ENCODE peak calls at places on chromosome 10, in seven cellular contexts. One of them, this sample, is unnamed.

GRCh38 chr10:45627412-45628048 is 45.0 kb downstream of the ZFAND4 start:
- DNase-seq in HCT116: no peak
- DNase-seq in H1: no peak
- DNase-seq in HepG2: no peak
- DNase-seq in GM12878: no peak
- DNase-seq in SK-N-SH: no peak
- DNase-seq in K562: no peak
- DNase-seq in this sample: no peak

GRCh38 chr10:58044072-58044471 is 223.6 kb downstream of the IPMK start:
- DNase-seq in HCT116: no peak
- DNase-seq in H1: no peak
- DNase-seq in HepG2: no peak
- DNase-seq in GM12878: no peak
- DNase-seq in SK-N-SH: no peak
- DNase-seq in K562: no peak
- DNase-seq in this sample: no peak

GRCh38 chr10:110241841-110242240 is 34.4 kb downstream of the MXI1 start:
- DNase-seq in HCT116: no peak
- DNase-seq in H1: no peak
- DNase-seq in HepG2: no peak
- DNase-seq in GM12878: no peak
- DNase-seq in SK-N-SH: no peak
- DNase-seq in K562: no peak
- DNase-seq in this sample: no peak

GRCh38 chr10:59470570-59470969 is 108.2 kb upstream of the FAM13C start:
- DNase-seq in HCT116: no peak
- DNase-seq in H1: peak
- DNase-seq in HepG2: no peak
- DNase-seq in GM12878: no peak
- DNase-seq in SK-N-SH: no peak
- DNase-seq in K562: no peak
- DNase-seq in this sample: no peak

GRCh38 chr10:4763960-4764428 is 62.0 kb upstream of the AKR1E2 start:
- DNase-seq in HCT116: no peak
- DNase-seq in H1: no peak
- DNase-seq in HepG2: no peak
- DNase-seq in GM12878: no peak
- DNase-seq in SK-N-SH: no peak
- DNase-seq in K562: no peak
- DNase-seq in this sample: no peak

GRCh38 chr10:95500097-95500496 is 61.1 kb downstream of the SORBS1 start:
- DNase-seq in HCT116: no peak
- DNase-seq in H1: no peak
- DNase-seq in HepG2: no peak
- DNase-seq in GM12878: no peak
- DNase-seq in SK-N-SH: no peak
- DNase-seq in K562: no peak
- DNase-seq in this sample: no peak

GRCh38 chr10:114565066-114565465 is 93.0 kb downstream of the ABLIM1 start:
- DNase-seq in HCT116: no peak
- DNase-seq in H1: no peak
- DNase-seq in HepG2: no peak
- DNase-seq in GM12878: no peak
- DNase-seq in SK-N-SH: no peak
- DNase-seq in K562: no peak
- DNase-seq in this sample: no peak

GRCh38 chr10:27614776-27615175 is 110.7 kb downstream of the RAB18 start:
- DNase-seq in HCT116: no peak
- DNase-seq in H1: no peak
- DNase-seq in HepG2: no peak
- DNase-seq in GM12878: no peak
- DNase-seq in SK-N-SH: no peak
- DNase-seq in K562: no peak
- DNase-seq in this sample: no peak

GRCh38 chr10:3413937-3414710 is 241.5 kb upstream of the PITRM1 start:
- DNase-seq in HCT116: no peak
- DNase-seq in H1: no peak
- DNase-seq in HepG2: no peak
- DNase-seq in GM12878: no peak
- DNase-seq in SK-N-SH: no peak
- DNase-seq in K562: no peak
- DNase-seq in this sample: no peak

GRCh38 chr10:123622381-123622780 is 43.8 kb upstream of the GPR26 start:
- DNase-seq in HCT116: no peak
- DNase-seq in H1: no peak
- DNase-seq in HepG2: no peak
- DNase-seq in GM12878: no peak
- DNase-seq in SK-N-SH: no peak
- DNase-seq in K562: no peak
- DNase-seq in this sample: no peak

GRCh38 chr10:19705273-19705672 is 111.0 kb upstream of the PLXDC2 start:
- DNase-seq in HCT116: no peak
- DNase-seq in H1: no peak
- DNase-seq in HepG2: no peak
- DNase-seq in GM12878: no peak
- DNase-seq in SK-N-SH: no peak
- DNase-seq in K562: no peak
- DNase-seq in this sample: no peak

GRCh38 chr10:69957516-69958231 is 95.0 kb upstream of the MACROH2A2 start:
- DNase-seq in HCT116: no peak
- DNase-seq in H1: no peak
- DNase-seq in HepG2: no peak
- DNase-seq in GM12878: no peak
- DNase-seq in SK-N-SH: no peak
- DNase-seq in K562: no peak
- DNase-seq in this sample: no peak

GRCh38 chr10:72044417-72045041 is 43.8 kb downstream of the SPOCK2 start:
- DNase-seq in HCT116: no peak
- DNase-seq in H1: no peak
- DNase-seq in HepG2: peak
- DNase-seq in GM12878: no peak
- DNase-seq in SK-N-SH: peak
- DNase-seq in K562: no peak
- DNase-seq in this sample: no peak

GRCh38 chr10:63206997-63207952 is 74.1 kb downstream of the NRBF2 start:
- DNase-seq in HCT116: no peak
- DNase-seq in H1: no peak
- DNase-seq in HepG2: no peak
- DNase-seq in GM12878: peak
- DNase-seq in SK-N-SH: peak
- DNase-seq in K562: no peak
- DNase-seq in this sample: no peak

GRCh38 chr10:114855776-114856543 is 34.4 kb downstream of the FHIP2A start:
- DNase-seq in HCT116: no peak
- DNase-seq in H1: no peak
- DNase-seq in HepG2: no peak
- DNase-seq in GM12878: no peak
- DNase-seq in SK-N-SH: no peak
- DNase-seq in K562: no peak
- DNase-seq in this sample: no peak

DNA sequence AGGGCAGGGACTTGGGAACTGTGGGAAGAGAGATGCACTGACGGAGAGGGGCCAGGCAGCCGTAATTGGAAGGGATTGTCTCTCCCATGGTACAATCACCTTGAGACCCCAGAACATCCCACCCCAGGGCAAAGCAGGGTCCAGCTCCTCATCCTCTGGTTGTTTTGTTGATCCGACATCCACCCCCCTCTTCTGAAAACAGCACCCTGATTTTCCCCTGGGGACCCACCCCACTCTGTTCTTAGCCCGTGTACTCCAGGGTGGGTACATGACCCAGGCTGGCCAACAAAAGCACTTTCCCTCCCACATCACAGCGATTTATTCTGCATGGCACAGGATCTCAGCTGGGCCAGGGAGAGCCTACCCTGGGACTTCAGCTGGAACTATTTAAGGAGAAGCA is 14.1 kb downstream of the PDZD7 start:
- DNase-seq in HCT116: no peak
- DNase-seq in H1: no peak
- DNase-seq in HepG2: no peak
- DNase-seq in GM12878: no peak
- DNase-seq in SK-N-SH: no peak
- DNase-seq in K562: no peak
- DNase-seq in this sample: no peak
- TF ChIP-seq JUND in HCT116: no peak
- TF ChIP-seq JUND in H1: no peak
- TF ChIP-seq JUND in HepG2: no peak
- TF ChIP-seq JUND in GM12878: no peak
- TF ChIP-seq JUND in SK-N-SH: no peak
- TF ChIP-seq JUND in K562: no peak
- TF ChIP-seq JUND in this sample: no peak

GRCh38 chr10:10434312-10434711 is 583.4 kb upstream of the CELF2 start:
- DNase-seq in HCT116: no peak
- DNase-seq in H1: no peak
- DNase-seq in HepG2: no peak
- DNase-seq in GM12878: no peak
- DNase-seq in SK-N-SH: no peak
- DNase-seq in K562: no peak
- DNase-seq in this sample: no peak

DNA sequence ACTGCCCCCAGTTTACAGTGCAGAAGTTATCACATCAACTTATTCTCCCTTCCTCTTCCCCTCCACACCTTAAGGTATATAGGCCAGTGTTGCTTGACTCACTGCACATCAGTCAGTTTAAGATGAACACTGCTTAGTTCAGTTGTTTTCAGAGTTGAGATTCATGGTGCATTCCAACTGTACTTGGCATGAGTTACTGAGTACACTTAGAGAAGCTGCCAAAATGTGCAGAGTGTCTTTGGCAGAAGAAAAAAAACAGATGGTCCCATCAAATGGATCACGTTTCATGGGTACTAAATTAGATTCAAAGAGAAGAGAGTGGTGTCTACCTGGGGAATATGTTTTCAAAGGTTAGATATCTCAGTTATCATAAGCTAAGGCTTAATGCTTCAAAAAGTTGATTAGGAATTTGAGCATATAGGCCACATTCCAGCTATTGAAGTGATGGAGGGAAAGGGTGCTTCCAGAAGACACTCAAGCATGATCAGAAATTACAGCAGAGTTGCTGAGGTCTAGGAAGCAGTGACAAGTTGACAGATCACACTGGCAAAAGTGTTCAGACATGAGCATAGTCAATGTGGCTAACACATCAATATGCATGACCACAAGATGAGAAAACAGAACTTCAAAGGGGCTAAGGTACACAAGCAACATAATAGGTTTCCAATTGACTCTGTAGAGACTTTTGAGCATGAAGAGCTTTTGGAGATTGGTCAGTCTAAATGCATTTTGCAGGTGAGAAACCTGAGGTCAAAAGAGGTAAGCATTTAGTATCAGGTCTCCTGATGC is 579.1 kb upstream of the CELF2 start:
- DNase-seq in HCT116: no peak
- DNase-seq in H1: no peak
- DNase-seq in HepG2: no peak
- DNase-seq in GM12878: no peak
- DNase-seq in SK-N-SH: no peak
- DNase-seq in K562: no peak
- DNase-seq in this sample: no peak
- TF ChIP-seq JUND in HCT116: no peak
- TF ChIP-seq JUND in H1: no peak
- TF ChIP-seq JUND in HepG2: no peak
- TF ChIP-seq JUND in GM12878: no peak
- TF ChIP-seq JUND in SK-N-SH: no peak
- TF ChIP-seq JUND in K562: no peak
- TF ChIP-seq JUND in this sample: no peak

GRCh38 chr10:88047589-88047988 is 184.2 kb downstream of the PTEN start:
- DNase-seq in HCT116: no peak
- DNase-seq in H1: no peak
- DNase-seq in HepG2: no peak
- DNase-seq in GM12878: no peak
- DNase-seq in SK-N-SH: no peak
- DNase-seq in K562: no peak
- DNase-seq in this sample: no peak
- TF ChIP-seq JUND in HCT116: no peak
- TF ChIP-seq JUND in H1: no peak
- TF ChIP-seq JUND in HepG2: no peak
- TF ChIP-seq JUND in GM12878: no peak
- TF ChIP-seq JUND in SK-N-SH: no peak
- TF ChIP-seq JUND in K562: no peak
- TF ChIP-seq JUND in this sample: no peak

GRCh38 chr10:131946880-131947279 is 34.8 kb downstream of the BNIP3 start:
- DNase-seq in HCT116: no peak
- DNase-seq in H1: no peak
- DNase-seq in HepG2: no peak
- DNase-seq in GM12878: no peak
- DNase-seq in SK-N-SH: no peak
- DNase-seq in K562: no peak
- DNase-seq in this sample: no peak
- TF ChIP-seq JUND in HCT116: no peak
- TF ChIP-seq JUND in H1: no peak
- TF ChIP-seq JUND in HepG2: no peak
- TF ChIP-seq JUND in GM12878: no peak
- TF ChIP-seq JUND in SK-N-SH: no peak
- TF ChIP-seq JUND in K562: no peak
- TF ChIP-seq JUND in this sample: no peak

GRCh38 chr10:14592566-14592965 is 182.1 kb downstream of the FAM107B start:
- DNase-seq in HCT116: no peak
- DNase-seq in H1: no peak
- DNase-seq in HepG2: no peak
- DNase-seq in GM12878: no peak
- DNase-seq in SK-N-SH: peak
- DNase-seq in K562: no peak
- DNase-seq in this sample: no peak
- TF ChIP-seq JUND in HCT116: no peak
- TF ChIP-seq JUND in H1: no peak
- TF ChIP-seq JUND in HepG2: no peak
- TF ChIP-seq JUND in GM12878: no peak
- TF ChIP-seq JUND in SK-N-SH: no peak
- TF ChIP-seq JUND in K562: no peak
- TF ChIP-seq JUND in this sample: no peak

GRCh38 chr10:78033623-78034470 is at the start of gene RPS24:
- DNase-seq in HCT116: peak
- DNase-seq in H1: peak
- DNase-seq in HepG2: peak
- DNase-seq in GM12878: peak
- DNase-seq in SK-N-SH: peak
- DNase-seq in K562: peak
- DNase-seq in this sample: peak
- TF ChIP-seq JUND in HCT116: no peak
- TF ChIP-seq JUND in H1: no peak
- TF ChIP-seq JUND in HepG2: no peak
- TF ChIP-seq JUND in GM12878: no peak
- TF ChIP-seq JUND in SK-N-SH: no peak
- TF ChIP-seq JUND in K562: peak
- TF ChIP-seq JUND in this sample: no peak

DNA sequence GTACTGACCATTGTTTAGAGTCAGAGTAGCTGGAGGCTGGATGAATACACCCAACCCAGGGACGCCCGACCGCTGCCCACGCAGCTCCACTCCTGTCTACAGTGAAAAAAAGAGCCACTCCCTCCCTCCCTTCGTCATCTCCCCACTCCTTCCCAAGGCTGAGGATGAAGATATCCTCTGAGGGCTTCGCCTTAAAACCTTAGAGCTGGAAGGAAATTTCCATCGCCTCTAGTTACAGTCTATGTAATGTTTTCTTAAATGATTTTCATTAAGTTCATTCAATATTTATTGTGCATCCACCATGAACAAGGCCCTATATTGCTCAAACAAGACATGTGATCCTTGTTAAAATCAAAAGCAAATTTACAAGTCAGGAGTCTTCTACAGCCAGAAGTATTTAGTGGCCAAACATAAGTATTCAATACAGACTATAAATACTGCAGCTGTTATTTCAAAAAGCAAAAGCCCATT is 11.3 kb upstream of the SLIT1 start:
- DNase-seq in HCT116: no peak
- DNase-seq in H1: no peak
- DNase-seq in HepG2: no peak
- DNase-seq in GM12878: no peak
- DNase-seq in SK-N-SH: no peak
- DNase-seq in K562: no peak
- DNase-seq in this sample: peak
- TF ChIP-seq JUND in HCT116: no peak
- TF ChIP-seq JUND in H1: no peak
- TF ChIP-seq JUND in HepG2: no peak
- TF ChIP-seq JUND in GM12878: no peak
- TF ChIP-seq JUND in SK-N-SH: no peak
- TF ChIP-seq JUND in K562: no peak
- TF ChIP-seq JUND in this sample: no peak